ENCODE peak calls at places on chromosomes 16 and 17, in seven cellular contexts. O is IMR-90, P is ovary, C is HCT116, H is gastrocnemius medialis, Y is GM12878, A is spleen. B is an unnamed sample.

GRCh38 chr17:10604521-10604920 is 52.6 kb downstream of the MYH3 start:
- DNase-seq in O (no peak), P (no peak), Y (no peak), C (no peak), H (peak), A (no peak), B (no peak)

GRCh38 chr17:81329279-81329926 is 34.3 kb upstream of the SLC38A10 start:
- DNase-seq in C (peak), O (peak), A (no peak), P (peak), Y (no peak), H (peak), B (peak)

GRCh38 chr16:2776500-2777139 is 460 bp downstream of the ELOB start:
- DNase-seq in H (no peak), O (no peak), Y (no peak), C (no peak), P (no peak), A (peak), B (no peak)

GRCh38 chr17:51258756-51259573 is 884 bp downstream of the MBTD1 start:
- DNase-seq in O (no peak), Y (no peak), C (no peak), P (peak), A (peak), H (peak), B (peak)

GRCh38 chr16:89067677-89068076 is 26.0 kb upstream of the ACSF3 start:
- DNase-seq in A (no peak), Y (no peak), C (no peak), O (no peak), P (no peak), H (no peak), B (no peak)

GRCh38 chr17:73508057-73508930 is 136.0 kb downstream of the SDK2 start:
- DNase-seq in O (no peak), Y (no peak), A (no peak), P (no peak), C (no peak), H (no peak), B (no peak)

GRCh38 chr17:61208301-61209098 is 191.1 kb upstream of the TBX2 start:
- DNase-seq in A (no peak), P (no peak), C (no peak), H (no peak), Y (no peak), O (peak), B (no peak)

GRCh38 chr16:67415872-67416793 is at the start of gene ZDHHC1:
- DNase-seq in H (peak), P (peak), A (peak), O (peak), C (no peak), Y (no peak), B (no peak)

GRCh38 chr16:83066011-83066410 is 439.2 kb downstream of the CDH13 start:
- DNase-seq in C (no peak), H (no peak), A (no peak), P (no peak), O (no peak), Y (no peak), B (no peak)

GRCh38 chr16:81137754-81138153 is 41.6 kb upstream of the GCSH start:
- DNase-seq in Y (no peak), P (no peak), O (no peak), C (no peak), H (no peak), A (no peak), B (no peak)

GRCh38 chr16:10988164-10988803 is 43.9 kb downstream of the CLEC16A start:
- DNase-seq in P (no peak), Y (no peak), O (no peak), A (no peak), H (no peak), C (no peak), B (no peak)

GRCh38 chr17:13078591-13078990 is 60.8 kb upstream of the ELAC2 start:
- DNase-seq in P (no peak), O (no peak), Y (no peak), H (no peak), A (no peak), C (no peak), B (no peak)

GRCh38 chr17:9204623-9205329 is 183.5 kb downstream of the NTN1 start:
- DNase-seq in P (no peak), C (no peak), O (no peak), H (no peak), A (no peak), Y (no peak), B (no peak)

GRCh38 chr16:24986512-24987303 is 28.5 kb downstream of the ARHGAP17 start:
- DNase-seq in P (peak), Y (no peak), C (no peak), O (peak), H (no peak), A (no peak), B (peak)

GRCh38 chr16:1793578-1794220 is at the start of gene IGFALS:
- DNase-seq in H (peak), P (no peak), Y (no peak), C (no peak), A (no peak), O (no peak), B (no peak)

GRCh38 chr16:87461466-87461975 is 31.3 kb downstream of the ZCCHC14 start:
- DNase-seq in H (peak), C (peak), Y (no peak), P (peak), A (no peak), O (no peak), B (peak)
- TF ChIP-seq CTCF in H (no peak), C (peak), Y (peak), P (no peak), A (peak), O (no peak), B (no peak)

GRCh38 chr17:19507673-19508326 is 25.9 kb upstream of the SLC47A1 start:
- DNase-seq in C (peak), P (peak), A (peak), Y (peak), H (peak), O (peak), B (peak)
- TF ChIP-seq POLR2A in C (no peak), P (peak), A (no peak), Y (no peak), H (peak), O (no peak), B (peak)

DNA sequence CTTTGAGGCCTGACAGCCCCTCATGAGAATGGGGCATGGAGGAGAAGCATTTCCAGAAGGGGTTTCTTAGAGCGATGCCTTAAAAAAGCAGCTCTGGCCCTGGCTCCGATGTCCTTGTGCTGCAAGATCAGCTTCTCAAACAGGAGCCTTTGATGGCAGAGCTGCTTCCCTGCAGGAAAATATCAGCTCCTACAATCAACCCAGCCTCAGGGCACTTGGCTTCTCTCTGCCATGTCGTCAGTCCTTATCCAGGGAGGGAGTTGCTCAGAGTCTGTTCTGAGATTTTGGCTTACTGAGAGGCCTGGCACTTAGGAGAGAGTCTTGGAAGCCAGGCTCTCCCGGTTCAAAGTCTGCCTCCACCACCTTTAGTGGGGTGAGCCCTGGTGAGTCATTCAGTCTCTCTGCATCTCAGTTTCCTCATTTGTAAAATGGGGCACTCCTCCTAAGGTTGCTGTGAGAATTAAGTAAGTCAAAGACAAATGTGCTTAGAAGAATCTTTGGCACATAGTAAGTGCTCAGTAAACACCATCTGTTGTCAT is 184.4 kb downstream of the HAPSTR1 start:
- DNase-seq in A (no peak), H (no peak), C (no peak), O (no peak), Y (no peak), P (no peak), B (no peak)
- TF ChIP-seq CTCF in A (no peak), H (no peak), C (no peak), O (no peak), Y (no peak), P (no peak), B (no peak)

GRCh38 chr17:38886643-38887010 is 16.8 kb downstream of the LASP1 start:
- DNase-seq in A (no peak), H (no peak), O (no peak), C (no peak), P (no peak), Y (no peak), B (no peak)
- TF ChIP-seq POLR2A in A (no peak), H (no peak), O (no peak), C (no peak), P (no peak), Y (no peak), B (no peak)

GRCh38 chr17:79799538-79800324 is 2.9 kb upstream of the CBX8 start:
- DNase-seq in O (no peak), P (no peak), C (no peak), Y (no peak), A (no peak), H (no peak), B (no peak)
- TF ChIP-seq CTCF in O (no peak), P (no peak), C (no peak), Y (no peak), A (no peak), H (no peak), B (no peak)

B was measured in tibial nerve.